ENCODE peak calls at places on chromosome 4, in nine cellular contexts. One of them, this sample, is unnamed.

GRCh38 chr4:152454398-152455011 is 81.4 kb downstream of the FBXW7 start:
- DNase-seq in WERI-Rb-1: no peak
- DNase-seq in A549: peak
- DNase-seq in lung: no peak
- DNase-seq in mammary epithelial cell: peak
- DNase-seq in esophagus squamous epithelium: no peak
- DNase-seq in AG09309: no peak
- DNase-seq in GM06990: no peak
- DNase-seq in neural crest cell: no peak
- DNase-seq in this sample: no peak

GRCh38 chr4:140053185-140053584 is 100.8 kb downstream of the MAML3 start:
- DNase-seq in WERI-Rb-1: no peak
- DNase-seq in A549: no peak
- DNase-seq in lung: no peak
- DNase-seq in mammary epithelial cell: no peak
- DNase-seq in esophagus squamous epithelium: no peak
- DNase-seq in AG09309: no peak
- DNase-seq in GM06990: no peak
- DNase-seq in neural crest cell: no peak
- DNase-seq in this sample: no peak

GRCh38 chr4:3449574-3450534 is 8.1 kb downstream of the HGFAC start:
- DNase-seq in WERI-Rb-1: no peak
- DNase-seq in A549: no peak
- DNase-seq in lung: no peak
- DNase-seq in mammary epithelial cell: no peak
- DNase-seq in esophagus squamous epithelium: no peak
- DNase-seq in AG09309: no peak
- DNase-seq in GM06990: no peak
- DNase-seq in neural crest cell: no peak
- DNase-seq in this sample: no peak

GRCh38 chr4:151331276-151332042 is 6.1 kb upstream of the SH3D19 start:
- DNase-seq in WERI-Rb-1: no peak
- DNase-seq in A549: peak
- DNase-seq in lung: no peak
- DNase-seq in mammary epithelial cell: peak
- DNase-seq in esophagus squamous epithelium: no peak
- DNase-seq in AG09309: no peak
- DNase-seq in GM06990: no peak
- DNase-seq in neural crest cell: no peak
- DNase-seq in this sample: no peak

GRCh38 chr4:37780444-37781133 is 45.9 kb upstream of the PGM2 start:
- DNase-seq in WERI-Rb-1: no peak
- DNase-seq in A549: no peak
- DNase-seq in lung: no peak
- DNase-seq in mammary epithelial cell: no peak
- DNase-seq in esophagus squamous epithelium: no peak
- DNase-seq in AG09309: no peak
- DNase-seq in GM06990: no peak
- DNase-seq in neural crest cell: no peak
- DNase-seq in this sample: peak

GRCh38 chr4:74855879-74856278 is 61.6 kb upstream of the BTC start:
- DNase-seq in WERI-Rb-1: no peak
- DNase-seq in A549: no peak
- DNase-seq in lung: no peak
- DNase-seq in mammary epithelial cell: peak
- DNase-seq in esophagus squamous epithelium: no peak
- DNase-seq in AG09309: no peak
- DNase-seq in GM06990: no peak
- DNase-seq in neural crest cell: no peak
- DNase-seq in this sample: no peak

GRCh38 chr4:7384003-7384928 is 50.5 kb downstream of the PSAPL1 start:
- DNase-seq in WERI-Rb-1: peak
- DNase-seq in A549: no peak
- DNase-seq in lung: no peak
- DNase-seq in mammary epithelial cell: no peak
- DNase-seq in esophagus squamous epithelium: no peak
- DNase-seq in AG09309: no peak
- DNase-seq in GM06990: no peak
- DNase-seq in neural crest cell: no peak
- DNase-seq in this sample: no peak

GRCh38 chr4:42150653-42151567 is 1.5 kb downstream of the BEND4 start:
- DNase-seq in WERI-Rb-1: peak
- DNase-seq in A549: no peak
- DNase-seq in lung: no peak
- DNase-seq in mammary epithelial cell: peak
- DNase-seq in esophagus squamous epithelium: no peak
- DNase-seq in AG09309: no peak
- DNase-seq in GM06990: peak
- DNase-seq in neural crest cell: peak
- DNase-seq in this sample: peak

GRCh38 chr4:73311428-73311827 is 52.8 kb upstream of the ANKRD17 start:
- DNase-seq in WERI-Rb-1: no peak
- DNase-seq in A549: peak
- DNase-seq in lung: no peak
- DNase-seq in mammary epithelial cell: peak
- DNase-seq in esophagus squamous epithelium: no peak
- DNase-seq in AG09309: peak
- DNase-seq in GM06990: no peak
- DNase-seq in neural crest cell: no peak
- DNase-seq in this sample: no peak

GRCh38 chr4:1093391-1094335 is 19.7 kb downstream of the RNF212 start:
- DNase-seq in WERI-Rb-1: no peak
- DNase-seq in A549: no peak
- DNase-seq in lung: no peak
- DNase-seq in mammary epithelial cell: no peak
- DNase-seq in esophagus squamous epithelium: no peak
- DNase-seq in AG09309: no peak
- DNase-seq in GM06990: no peak
- DNase-seq in neural crest cell: no peak
- DNase-seq in this sample: no peak

GRCh38 chr4:140012688-140013087 is 141.3 kb downstream of the MAML3 start:
- DNase-seq in WERI-Rb-1: peak
- DNase-seq in A549: peak
- DNase-seq in lung: peak
- DNase-seq in mammary epithelial cell: peak
- DNase-seq in esophagus squamous epithelium: no peak
- DNase-seq in AG09309: peak
- DNase-seq in GM06990: no peak
- DNase-seq in neural crest cell: no peak
- DNase-seq in this sample: peak

GRCh38 chr4:141788169-141788915 is 152.0 kb downstream of the IL15 start:
- DNase-seq in WERI-Rb-1: no peak
- DNase-seq in A549: no peak
- DNase-seq in lung: no peak
- DNase-seq in mammary epithelial cell: no peak
- DNase-seq in esophagus squamous epithelium: no peak
- DNase-seq in AG09309: no peak
- DNase-seq in GM06990: no peak
- DNase-seq in neural crest cell: no peak
- DNase-seq in this sample: no peak

DNA sequence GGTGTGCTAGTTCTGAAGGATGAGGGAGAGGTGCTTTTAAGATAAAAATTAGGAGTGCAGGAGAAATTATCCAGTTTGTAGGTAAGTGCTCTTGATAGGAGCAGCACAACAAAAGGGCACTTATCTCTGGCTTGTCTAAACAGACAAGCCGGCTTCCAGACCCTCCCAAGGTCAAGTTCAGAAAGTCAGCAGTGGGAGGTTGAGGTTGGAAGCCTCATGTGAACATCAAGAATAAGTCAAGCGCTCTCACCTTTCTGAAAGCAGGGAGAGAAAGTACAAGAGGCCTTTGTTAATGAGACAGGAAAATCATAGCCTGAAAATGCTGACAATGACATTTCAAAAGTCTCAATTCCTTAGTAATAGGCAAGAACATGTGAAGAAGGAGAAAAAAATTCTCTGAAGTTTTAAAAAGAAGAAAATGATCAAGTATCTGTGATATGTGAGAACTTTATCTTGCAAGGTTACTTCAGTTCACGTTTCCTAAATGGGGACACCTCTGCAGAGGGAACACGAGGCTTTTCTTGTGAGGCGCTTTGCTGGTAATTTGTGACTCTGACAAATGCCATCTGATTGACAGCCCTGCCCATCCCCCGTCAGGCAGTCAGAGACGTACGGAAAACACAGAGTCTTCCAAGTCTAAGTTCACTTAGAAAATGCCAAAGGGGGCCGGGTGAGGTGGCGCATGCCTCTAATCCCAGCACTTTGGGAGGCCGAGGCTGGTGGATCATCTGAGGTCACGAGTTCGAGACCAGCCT is 62.2 kb downstream of the TIGD2 start:
- DNase-seq in WERI-Rb-1: peak
- DNase-seq in A549: no peak
- DNase-seq in lung: no peak
- DNase-seq in mammary epithelial cell: no peak
- DNase-seq in esophagus squamous epithelium: no peak
- DNase-seq in AG09309: no peak
- DNase-seq in GM06990: no peak
- DNase-seq in neural crest cell: no peak
- DNase-seq in this sample: no peak
- TF ChIP-seq CTCF in WERI-Rb-1: no peak
- TF ChIP-seq CTCF in A549: no peak
- TF ChIP-seq CTCF in lung: no peak
- TF ChIP-seq CTCF in mammary epithelial cell: no peak
- TF ChIP-seq CTCF in esophagus squamous epithelium: no peak
- TF ChIP-seq CTCF in AG09309: no peak
- TF ChIP-seq CTCF in GM06990: no peak
- TF ChIP-seq CTCF in neural crest cell: no peak
- TF ChIP-seq CTCF in this sample: no peak

GRCh38 chr4:165010991-165011390 is 20.8 kb upstream of the TRIM60 start:
- DNase-seq in WERI-Rb-1: no peak
- DNase-seq in A549: no peak
- DNase-seq in lung: no peak
- DNase-seq in mammary epithelial cell: no peak
- DNase-seq in esophagus squamous epithelium: no peak
- DNase-seq in AG09309: no peak
- DNase-seq in GM06990: no peak
- DNase-seq in neural crest cell: no peak
- DNase-seq in this sample: no peak

GRCh38 chr4:165013691-165014090 is 18.1 kb upstream of the TRIM60 start:
- DNase-seq in WERI-Rb-1: no peak
- DNase-seq in A549: no peak
- DNase-seq in lung: no peak
- DNase-seq in mammary epithelial cell: no peak
- DNase-seq in esophagus squamous epithelium: no peak
- DNase-seq in AG09309: no peak
- DNase-seq in GM06990: no peak
- DNase-seq in neural crest cell: no peak
- DNase-seq in this sample: no peak

GRCh38 chr4:165011403-165011802 is 20.4 kb upstream of the TRIM60 start:
- DNase-seq in WERI-Rb-1: no peak
- DNase-seq in A549: no peak
- DNase-seq in lung: no peak
- DNase-seq in mammary epithelial cell: peak
- DNase-seq in esophagus squamous epithelium: no peak
- DNase-seq in AG09309: no peak
- DNase-seq in GM06990: no peak
- DNase-seq in neural crest cell: no peak
- DNase-seq in this sample: no peak

GRCh38 chr4:165016971-165017370 is 14.8 kb upstream of the TRIM60 start:
- DNase-seq in WERI-Rb-1: peak
- DNase-seq in A549: peak
- DNase-seq in lung: no peak
- DNase-seq in mammary epithelial cell: no peak
- DNase-seq in esophagus squamous epithelium: no peak
- DNase-seq in AG09309: no peak
- DNase-seq in GM06990: no peak
- DNase-seq in neural crest cell: no peak
- DNase-seq in this sample: no peak
- TF ChIP-seq CTCF in WERI-Rb-1: peak
- TF ChIP-seq CTCF in A549: no peak
- TF ChIP-seq CTCF in lung: no peak
- TF ChIP-seq CTCF in mammary epithelial cell: no peak
- TF ChIP-seq CTCF in esophagus squamous epithelium: no peak
- TF ChIP-seq CTCF in AG09309: peak
- TF ChIP-seq CTCF in GM06990: peak
- TF ChIP-seq CTCF in neural crest cell: peak
- TF ChIP-seq CTCF in this sample: no peak

GRCh38 chr4:125314676-125315570 is at the start of gene FAT4:
- DNase-seq in WERI-Rb-1: peak
- DNase-seq in A549: peak
- DNase-seq in lung: peak
- DNase-seq in mammary epithelial cell: peak
- DNase-seq in esophagus squamous epithelium: peak
- DNase-seq in AG09309: peak
- DNase-seq in GM06990: peak
- DNase-seq in neural crest cell: peak
- DNase-seq in this sample: peak
- TF ChIP-seq CTCF in WERI-Rb-1: peak
- TF ChIP-seq CTCF in A549: no peak
- TF ChIP-seq CTCF in lung: no peak
- TF ChIP-seq CTCF in mammary epithelial cell: no peak
- TF ChIP-seq CTCF in esophagus squamous epithelium: no peak
- TF ChIP-seq CTCF in AG09309: no peak
- TF ChIP-seq CTCF in GM06990: no peak
- TF ChIP-seq CTCF in neural crest cell: no peak
- TF ChIP-seq CTCF in this sample: no peak

GRCh38 chr4:6332669-6333050 is 63.0 kb downstream of the WFS1 start:
- DNase-seq in WERI-Rb-1: no peak
- DNase-seq in A549: no peak
- DNase-seq in lung: no peak
- DNase-seq in mammary epithelial cell: no peak
- DNase-seq in esophagus squamous epithelium: no peak
- DNase-seq in AG09309: no peak
- DNase-seq in GM06990: no peak
- DNase-seq in neural crest cell: no peak
- DNase-seq in this sample: no peak

GRCh38 chr4:6334203-6334887 is 64.7 kb downstream of the WFS1 start:
- DNase-seq in WERI-Rb-1: no peak
- DNase-seq in A549: no peak
- DNase-seq in lung: no peak
- DNase-seq in mammary epithelial cell: no peak
- DNase-seq in esophagus squamous epithelium: no peak
- DNase-seq in AG09309: no peak
- DNase-seq in GM06990: no peak
- DNase-seq in neural crest cell: no peak
- DNase-seq in this sample: no peak

GRCh38 chr4:6335040-6335590 is 65.5 kb downstream of the WFS1 start:
- DNase-seq in WERI-Rb-1: peak
- DNase-seq in A549: no peak
- DNase-seq in lung: no peak
- DNase-seq in mammary epithelial cell: no peak
- DNase-seq in esophagus squamous epithelium: no peak
- DNase-seq in AG09309: no peak
- DNase-seq in GM06990: no peak
- DNase-seq in neural crest cell: no peak
- DNase-seq in this sample: no peak

GRCh38 chr4:6332042-6332668 is 62.5 kb downstream of the WFS1 start:
- DNase-seq in WERI-Rb-1: peak
- DNase-seq in A549: no peak
- DNase-seq in lung: no peak
- DNase-seq in mammary epithelial cell: no peak
- DNase-seq in esophagus squamous epithelium: no peak
- DNase-seq in AG09309: no peak
- DNase-seq in GM06990: no peak
- DNase-seq in neural crest cell: peak
- DNase-seq in this sample: peak

GRCh38 chr4:6333301-6334202 is 63.9 kb downstream of the WFS1 start:
- DNase-seq in WERI-Rb-1: peak
- DNase-seq in A549: peak
- DNase-seq in lung: no peak
- DNase-seq in mammary epithelial cell: no peak
- DNase-seq in esophagus squamous epithelium: no peak
- DNase-seq in AG09309: no peak
- DNase-seq in GM06990: no peak
- DNase-seq in neural crest cell: peak
- DNase-seq in this sample: no peak
- TF ChIP-seq CTCF in WERI-Rb-1: peak
- TF ChIP-seq CTCF in A549: peak
- TF ChIP-seq CTCF in lung: no peak
- TF ChIP-seq CTCF in mammary epithelial cell: peak
- TF ChIP-seq CTCF in esophagus squamous epithelium: peak
- TF ChIP-seq CTCF in AG09309: peak
- TF ChIP-seq CTCF in GM06990: peak
- TF ChIP-seq CTCF in neural crest cell: peak
- TF ChIP-seq CTCF in this sample: peak

This sample was measured in GM13976.